ENCODE peak calls at places on chromosomes 16 and 17, in five cellular contexts. R is AG09309, K is prostate gland, Z is fibroblast of lung, W is MM.1S. F is an unnamed sample.

GRCh38 chr17:70767102-70767701 is 597.9 kb downstream of the KCNJ2 start:
- DNase-seq in Z (peak), W (peak), R (no peak), K (no peak), F (no peak)

GRCh38 chr17:82239926-82240505 is 11.2 kb downstream of the SLC16A3 start:
- DNase-seq in W (no peak), K (no peak), R (no peak), Z (no peak), F (peak)

GRCh38 chr16:3145660-3146059 is 10.8 kb downstream of the ZNF213 start:
- DNase-seq in W (no peak), R (no peak), Z (no peak), K (no peak), F (no peak)

GRCh38 chr16:52592216-52592592 is 45.3 kb upstream of the TOX3 start:
- DNase-seq in K (no peak), Z (no peak), W (no peak), R (no peak), F (no peak)

GRCh38 chr17:35947156-35947585 is 3.7 kb upstream of the LYZL6 start:
- DNase-seq in R (no peak), W (peak), K (no peak), Z (peak), F (no peak)

GRCh38 chr17:81294512-81295030 is 536 bp downstream of the SLC38A10 start:
- DNase-seq in W (no peak), Z (peak), R (no peak), K (no peak), F (peak)

GRCh38 chr17:21463204-21463661 is 87.1 kb downstream of the KCNJ12 start:
- DNase-seq in Z (no peak), W (no peak), K (no peak), R (no peak), F (no peak)

GRCh38 chr16:1762879-1763520 is 8.3 kb downstream of the NME3 start:
- DNase-seq in K (no peak), Z (no peak), W (no peak), R (no peak), F (no peak)

GRCh38 chr17:57870283-57870635 is 20.4 kb upstream of the MRPS23 start:
- DNase-seq in W (no peak), R (no peak), K (no peak), Z (peak), F (no peak)

GRCh38 chr16:67399218-67399733 is 6.0 kb upstream of the TPPP3 start:
- DNase-seq in K (no peak), R (no peak), W (no peak), Z (peak), F (peak)

GRCh38 chr17:60817187-60817586 is 139.5 kb downstream of the BCAS3 start:
- DNase-seq in W (no peak), Z (peak), K (no peak), R (peak), F (no peak)

GRCh38 chr16:65572156-65572555 is 450.3 kb upstream of the CDH11 start:
- DNase-seq in K (no peak), R (peak), Z (peak), W (no peak), F (no peak)

GRCh38 chr16:10756574-10756973 is 12.9 kb downstream of the NUBP1 start:
- DNase-seq in Z (peak), K (no peak), W (no peak), R (no peak), F (no peak)

GRCh38 chr17:57288753-57289121 is 32.4 kb downstream of the MSI2 start:
- DNase-seq in K (no peak), Z (no peak), W (no peak), R (no peak), F (no peak)

GRCh38 chr16:75256871-75257343 is 5.5 kb upstream of the BCAR1 start:
- DNase-seq in W (no peak), R (no peak), K (no peak), Z (peak), F (no peak)

GRCh38 chr16:12578001-12578400 is 225.7 kb downstream of the CPPED1 start:
- DNase-seq in R (no peak), K (no peak), Z (no peak), W (no peak), F (no peak)

GRCh38 chr17:17691468-17692263 is 10.4 kb downstream of the RAI1 start:
- DNase-seq in R (no peak), K (no peak), Z (no peak), W (no peak), F (peak)

GRCh38 chr17:35578929-35579448 is 618 bp upstream of the PEX12 start:
- DNase-seq in R (no peak), W (peak), K (no peak), Z (no peak), F (no peak)

GRCh38 chr17:70172921-70173320 is 3.6 kb downstream of the KCNJ2 start:
- DNase-seq in Z (peak), W (no peak), K (no peak), R (no peak), F (no peak)

GRCh38 chr17:66948061-66948750 is 16.3 kb upstream of the CACNG4 start:
- DNase-seq in W (no peak), Z (no peak), K (no peak), R (no peak), F (no peak)

GRCh38 chr16:87389245-87389644 is 2.9 kb upstream of the MAP1LC3B start:
- DNase-seq in K (no peak), W (no peak), Z (no peak), R (no peak), F (no peak)

GRCh38 chr17:32810690-32811089 is 66.2 kb downstream of the MYO1D start:
- DNase-seq in R (no peak), Z (no peak), K (no peak), W (no peak), F (no peak)

GRCh38 chr17:32815460-32815859 is 61.5 kb downstream of the MYO1D start:
- DNase-seq in W (no peak), Z (no peak), K (no peak), R (no peak), F (no peak)

GRCh38 chr17:32814837-32815236 is 62.1 kb downstream of the MYO1D start:
- DNase-seq in R (no peak), W (no peak), K (no peak), Z (no peak), F (no peak)

GRCh38 chr17:32807577-32807976 is 69.3 kb downstream of the MYO1D start:
- DNase-seq in K (no peak), W (no peak), Z (no peak), R (no peak), F (no peak)

GRCh38 chr17:32813021-32813420 is 63.9 kb downstream of the MYO1D start:
- DNase-seq in R (peak), Z (no peak), K (no peak), W (no peak), F (no peak)
- TF ChIP-seq CTCF in R (peak), Z (no peak), K (no peak), W (no peak), F (no peak)

GRCh38 chr17:68169840-68170239 is 78.0 kb upstream of the AMZ2 start:
- DNase-seq in K (no peak), Z (no peak), W (no peak), R (no peak), F (no peak)
- H3K4me3 ChIP-seq in K (peak), Z (no peak), W (no peak), R (no peak), F (no peak)

GRCh38 chr17:76000755-76001521 is at the start of gene CDK3:
- DNase-seq in K (no peak), Z (no peak), R (no peak), W (no peak), F (no peak)
- TF ChIP-seq CTCF in K (no peak), Z (no peak), R (no peak), W (no peak), F (no peak)

DNA sequence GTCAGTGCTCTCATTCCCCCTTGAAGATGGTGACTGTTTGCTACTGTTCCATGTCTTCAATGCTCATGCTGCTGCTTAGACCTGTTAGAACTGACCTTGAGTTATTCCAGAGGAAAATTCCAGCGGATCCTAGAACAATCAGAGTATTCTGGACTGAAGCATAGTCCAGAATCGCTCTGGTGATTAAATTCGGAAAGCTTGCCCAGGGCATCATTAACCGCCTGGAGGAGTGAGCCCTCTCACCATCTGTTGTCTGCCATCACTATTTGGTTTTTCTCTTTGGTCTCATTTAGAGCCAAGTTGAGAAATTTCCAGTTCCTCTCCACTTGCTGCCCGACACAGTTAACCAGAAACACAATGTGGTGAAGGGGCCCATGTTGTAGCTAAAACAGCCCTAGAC is 104.1 kb downstream of the BMERB1 start:
- DNase-seq in K (no peak), Z (no peak), R (no peak), W (no peak), F (no peak)
- H3K4me3 ChIP-seq in K (no peak), Z (no peak), R (no peak), W (no peak), F (no peak)

DNA sequence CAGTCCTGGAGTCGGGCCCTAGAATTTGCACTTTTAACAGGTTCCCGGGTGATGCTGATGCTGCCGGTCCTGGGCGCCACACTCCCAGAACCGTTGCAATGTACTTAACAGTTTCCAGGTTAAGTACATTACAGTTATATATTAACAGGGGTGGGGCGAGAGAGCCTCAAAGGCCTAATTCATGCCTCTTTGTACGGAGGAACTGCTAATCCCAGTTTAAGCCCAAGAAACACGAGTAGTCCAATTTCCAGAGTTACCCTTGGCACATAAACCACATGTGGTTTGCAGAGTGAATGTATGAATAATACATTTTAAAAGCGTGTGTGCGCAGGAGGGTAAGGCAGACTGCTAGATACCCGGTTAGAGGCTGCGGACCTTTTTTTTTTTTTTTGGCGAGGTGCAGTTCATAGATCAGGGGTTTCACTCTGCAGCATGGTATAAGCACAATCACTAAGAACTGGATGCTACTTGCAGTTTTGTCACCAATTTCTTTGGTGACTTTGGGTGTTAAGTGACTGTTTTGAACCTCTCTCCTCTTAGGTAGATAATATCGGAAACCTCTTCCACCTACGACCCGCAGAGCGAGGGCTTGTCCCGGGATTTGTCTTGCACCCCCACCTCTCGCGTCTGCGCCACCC is 714 bp downstream of the COX11 start:
- DNase-seq in R (no peak), Z (peak), K (no peak), W (peak), F (no peak)
- TF ChIP-seq CTCF in R (no peak), Z (no peak), K (no peak), W (no peak), F (peak)

DNA sequence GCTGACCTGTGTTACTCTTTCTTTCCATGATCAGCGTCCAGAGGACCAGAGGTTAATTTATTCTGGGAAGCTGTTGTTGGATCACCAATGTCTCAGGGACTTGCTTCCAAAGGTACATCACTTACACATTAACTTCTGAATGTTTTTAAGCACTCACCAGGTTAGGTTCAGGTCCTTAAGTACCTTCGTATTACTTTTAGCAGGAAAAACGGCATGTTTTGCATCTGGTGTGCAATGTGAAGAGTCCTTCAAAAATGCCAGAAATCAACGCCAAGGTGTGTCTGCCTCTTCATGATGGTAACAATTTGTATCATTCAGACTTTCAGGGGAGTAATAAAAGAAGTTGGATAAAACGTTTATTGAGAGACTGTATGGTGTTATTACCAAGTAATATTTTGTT is 3.3 kb downstream of the HERPUD1 start:
- DNase-seq in R (no peak), K (no peak), Z (no peak), W (no peak), F (no peak)
- H3K4me3 ChIP-seq in R (peak), K (peak), Z (peak), W (peak), F (peak)

GRCh38 chr17:40038882-40039513 is 15.2 kb downstream of the MED24 start:
- DNase-seq in R (peak), W (no peak), K (peak), Z (peak), F (no peak)
- TF ChIP-seq CTCF in R (peak), W (peak), K (peak), Z (peak), F (peak)

GRCh38 chr17:1107083-1107776 is 72.6 kb downstream of the ABR start:
- DNase-seq in R (no peak), K (no peak), W (no peak), Z (no peak), F (no peak)
- H3K4me3 ChIP-seq in R (peak), K (no peak), W (peak), Z (no peak), F (no peak)

F was measured in GM06990.